ENCODE peak calls at places on chromosomes 2 and 18, in seven cellular contexts. J is H54, Y is lower leg skin, T is suprapubic skin, P is body of pancreas, A is NB4, S is stomach. K is an unnamed sample.

GRCh38 chr2:159083601-159084000 is 115.2 kb downstream of the TANC1 start:
- DNase-seq in A (no peak), S (no peak), P (no peak), T (no peak), Y (no peak), J (no peak), K (no peak)

GRCh38 chr2:239263937-239264837 is 136.6 kb downstream of the HDAC4 start:
- DNase-seq in T (peak), J (no peak), P (no peak), A (peak), S (peak), Y (peak), K (no peak)

GRCh38 chr2:85682378-85682777 is 11.8 kb upstream of the GNLY start:
- DNase-seq in J (no peak), S (no peak), Y (peak), P (no peak), A (no peak), T (no peak), K (no peak)

GRCh38 chr2:191264647-191265079 is 19.5 kb downstream of the MYO1B start:
- DNase-seq in J (peak), T (no peak), Y (no peak), P (no peak), A (no peak), S (no peak), K (no peak)

GRCh38 chr2:201859886-201860285 is 53.5 kb downstream of the CDK15 start:
- DNase-seq in S (no peak), A (no peak), P (no peak), Y (no peak), T (no peak), J (no peak), K (no peak)

GRCh38 chr2:200155652-200156051 is 150.8 kb upstream of the SPATS2L start:
- DNase-seq in J (no peak), P (no peak), Y (no peak), A (no peak), T (no peak), S (no peak), K (no peak)

GRCh38 chr2:203532957-203533695 is 2.0 kb downstream of the RAPH1 start:
- DNase-seq in S (no peak), P (no peak), Y (no peak), T (no peak), J (no peak), A (no peak), K (no peak)

GRCh38 chr2:151757861-151758260 is 23.6 kb upstream of the NEB start:
- DNase-seq in J (no peak), T (no peak), P (peak), Y (no peak), S (no peak), A (no peak), K (no peak)

GRCh38 chr18:42915240-42915791 is 200.2 kb downstream of the RIT2 start:
- DNase-seq in P (no peak), A (no peak), T (no peak), Y (no peak), J (no peak), S (no peak), K (no peak)

GRCh38 chr18:54787616-54788015 is 40.7 kb upstream of the RAB27B start:
- DNase-seq in J (no peak), Y (no peak), S (no peak), P (no peak), T (no peak), A (no peak), K (no peak)

GRCh38 chr2:172172513-172173217 is 70.0 kb upstream of the DLX2 start:
- DNase-seq in J (peak), Y (peak), A (peak), S (peak), P (peak), T (no peak), K (no peak)
- TF ChIP-seq POLR2A in J (no peak), Y (no peak), A (peak), S (no peak), P (no peak), T (no peak), K (no peak)

DNA sequence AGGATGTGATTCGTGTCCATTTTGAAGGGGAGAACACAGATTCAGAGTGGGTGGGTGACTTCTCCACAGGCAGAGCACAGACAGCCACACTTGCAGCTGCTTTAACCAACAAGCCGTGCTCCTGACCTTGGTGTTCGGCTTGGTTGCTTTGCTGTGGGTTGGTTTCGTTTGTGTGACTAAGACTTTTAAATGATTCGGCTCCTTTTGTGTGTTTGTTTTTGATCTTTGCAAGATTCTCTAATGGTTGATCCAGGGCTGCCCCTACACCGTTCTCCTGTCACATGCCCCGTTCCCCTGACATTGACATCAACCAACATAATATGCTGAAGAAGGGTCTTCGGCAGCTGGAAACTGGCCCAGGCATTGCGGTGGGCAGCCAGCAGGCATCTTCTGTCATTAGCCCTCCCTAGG is 95.9 kb upstream of the MBOAT2 start:
- DNase-seq in A (no peak), Y (peak), P (no peak), S (no peak), T (peak), J (no peak), K (no peak)
- TF ChIP-seq POLR2A in A (no peak), Y (no peak), P (no peak), S (no peak), T (no peak), J (no peak), K (no peak)

DNA sequence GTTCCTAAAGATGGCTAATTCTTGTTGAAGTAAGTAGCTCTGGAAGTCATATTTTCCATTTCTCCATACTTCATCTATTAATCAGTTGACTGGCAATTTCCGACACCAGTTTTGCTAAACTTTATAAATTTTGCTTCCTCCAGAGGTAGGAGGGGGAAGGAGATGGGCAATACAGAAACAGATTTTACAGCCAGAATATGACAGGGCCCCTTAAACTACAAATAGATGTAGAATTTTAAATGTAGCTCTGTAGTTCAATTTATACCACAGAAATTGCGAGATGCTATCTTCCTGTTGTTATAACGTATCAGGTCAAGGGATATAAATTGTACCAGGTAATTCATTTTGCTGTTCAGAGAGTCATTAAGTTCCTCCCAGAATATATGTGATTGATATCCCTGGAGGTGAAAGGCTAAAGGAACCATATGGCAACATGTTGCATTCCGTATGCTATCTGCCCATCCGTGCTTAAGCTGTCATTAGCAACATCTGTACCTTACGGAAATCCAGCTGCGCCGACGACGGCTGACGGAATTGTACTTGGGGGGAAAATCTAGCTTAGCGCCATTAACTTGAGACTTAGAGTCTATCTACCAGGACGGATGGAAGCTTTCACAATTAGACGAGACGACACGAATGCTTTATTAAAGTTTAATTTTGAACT is 8.4 kb upstream of the NR4A2 start:
- DNase-seq in Y (no peak), P (no peak), A (peak), J (no peak), S (no peak), T (no peak), K (no peak)
- TF ChIP-seq POLR2A in Y (no peak), P (no peak), A (no peak), J (no peak), S (no peak), T (no peak), K (no peak)

DNA sequence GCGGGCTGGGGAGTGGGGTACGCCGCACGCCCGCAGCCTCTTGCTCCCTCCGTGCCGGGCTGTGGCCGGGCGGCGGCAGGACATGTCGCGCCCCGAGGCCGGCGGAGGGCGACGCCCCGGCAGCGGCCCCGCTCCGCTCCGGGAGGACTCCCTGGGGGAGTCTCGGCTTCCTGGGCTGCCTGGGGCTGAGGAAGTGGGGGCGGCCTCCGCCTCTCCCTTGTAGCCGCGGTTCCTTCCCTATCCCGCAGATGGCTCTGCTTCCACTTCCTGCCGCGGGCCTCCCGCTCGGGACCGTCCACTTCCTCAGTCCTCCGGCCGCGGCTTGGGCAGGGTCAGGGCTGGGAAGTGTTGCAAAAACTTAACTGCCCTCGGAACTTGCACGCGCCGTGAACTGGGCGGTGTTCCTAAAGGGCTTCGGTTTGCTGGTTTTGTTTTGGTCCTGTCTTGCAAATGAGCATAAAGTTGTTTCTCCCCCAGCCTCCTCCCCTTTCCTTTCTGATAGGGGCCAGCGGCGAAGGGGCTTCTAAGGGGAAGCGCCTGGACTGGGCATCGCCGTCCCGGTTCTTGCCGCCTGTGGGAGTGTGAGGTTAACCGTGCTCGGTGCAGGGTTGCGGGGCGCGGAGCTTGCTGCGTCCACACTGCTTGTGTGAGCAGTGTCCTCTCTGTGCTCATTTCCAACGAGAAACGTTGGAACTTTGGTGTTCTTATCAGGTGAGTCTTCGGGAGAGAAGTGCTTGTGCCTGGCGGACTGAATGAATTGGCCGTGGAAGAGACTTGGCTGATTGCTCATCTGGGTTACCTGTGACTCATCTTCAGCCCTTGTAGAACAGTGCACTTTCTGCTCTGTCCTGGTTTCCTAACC is 600 bp downstream of the RALB start:
- DNase-seq in A (peak), Y (peak), S (peak), T (peak), P (peak), J (peak), K (peak)
- TF ChIP-seq POLR2A in A (no peak), Y (no peak), S (no peak), T (no peak), P (peak), J (no peak), K (peak)